ENCODE peak calls at places on chromosomes 1 and 21, in four cellular contexts. J is GM18507; X is stimulated activated CD8-positive, alpha-beta memory T cell treated with anti-CD3 and anti-CD28 coated beads, Interleukin-7, amount 100 ng/mL, for 1 hour; N is iris pigment epithelial cell. G is an unnamed sample.

GRCh38 chr1:11744287-11744686 is 8.4 kb downstream of the AGTRAP start:
- DNase-seq in J (no peak), X (no peak), N (no peak), G (no peak)

GRCh38 chr1:27831568-27832410 is 1.2 kb downstream of the PPP1R8 start:
- DNase-seq in J (no peak), X (no peak), N (peak), G (no peak)

GRCh38 chr1:93878501-93878888 is 511 bp downstream of the DNTTIP2 start:
- DNase-seq in J (peak), X (peak), N (peak), G (peak)

GRCh38 chr1:206693029-206693428 is 8.3 kb downstream of the MAPKAPK2 start:
- DNase-seq in J (no peak), X (no peak), N (peak), G (no peak)

GRCh38 chr1:19260211-19261138 is 8.9 kb downstream of the MRTO4 start:
- DNase-seq in J (no peak), X (no peak), N (peak), G (no peak)

GRCh38 chr1:56531624-56532358 is 47.6 kb downstream of the PLPP3 start:
- DNase-seq in J (no peak), X (no peak), N (no peak), G (no peak)

GRCh38 chr1:172136925-172137324 is 283.6 kb upstream of the C1orf105 start:
- DNase-seq in J (no peak), X (no peak), N (no peak), G (no peak)

GRCh38 chr1:49098866-49099265 is 322.2 kb upstream of the BEND5 start:
- DNase-seq in J (no peak), X (no peak), N (no peak), G (no peak)

GRCh38 chr21:31905444-31906400 is 32.9 kb downstream of the HUNK start:
- DNase-seq in J (no peak), X (no peak), N (no peak), G (no peak)

GRCh38 chr1:116918714-116919357 is 9.1 kb downstream of the PTGFRN start:
- DNase-seq in J (no peak), X (no peak), N (no peak), G (no peak)

GRCh38 chr1:186849824-186850223 is 21.1 kb downstream of the PLA2G4A start:
- DNase-seq in J (no peak), X (no peak), N (peak), G (no peak)

GRCh38 chr1:213163278-213163711 is 112.3 kb downstream of the RPS6KC1 start:
- DNase-seq in J (no peak), X (no peak), N (peak), G (no peak)

GRCh38 chr1:4485398-4485797 is 169.0 kb upstream of the AJAP1 start:
- DNase-seq in J (no peak), X (no peak), N (no peak), G (no peak)

GRCh38 chr1:36475341-36475740 is 7.4 kb downstream of the CSF3R start:
- DNase-seq in J (no peak), X (no peak), N (no peak), G (no peak)

GRCh38 chr1:44803312-44804095 is 3.3 kb downstream of the PLK3 start:
- DNase-seq in J (no peak), X (no peak), N (no peak), G (no peak)

GRCh38 chr1:210291786-210292275 is 36.9 kb upstream of the HHAT start:
- DNase-seq in J (no peak), X (no peak), N (peak), G (no peak)

GRCh38 chr1:62314951-62315350 is 4.3 kb downstream of the KANK4 start:
- DNase-seq in J (no peak), X (no peak), N (no peak), G (no peak)

GRCh38 chr1:162632234-162632666 is at the start of gene DDR2:
- DNase-seq in J (no peak), X (no peak), N (peak), G (no peak)

GRCh38 chr21:39209334-39209688 is 26.1 kb upstream of the PSMG1 start:
- DNase-seq in J (no peak), X (no peak), N (no peak), G (no peak)

GRCh38 chr1:212161231-212161781 is 123.9 kb upstream of the PPP2R5A start:
- DNase-seq in J (no peak), X (no peak), N (peak), G (no peak)

GRCh38 chr1:44776749-44777068 is 1.4 kb downstream of the RPS8 start:
- DNase-seq in J (no peak), X (no peak), N (no peak), G (no peak)

GRCh38 chr1:62230724-62231123 is 36.1 kb downstream of the L1TD1 start:
- DNase-seq in J (no peak), X (no peak), N (peak), G (no peak)

GRCh38 chr1:210293191-210293607 is 35.5 kb upstream of the HHAT start:
- DNase-seq in J (no peak), X (no peak), N (peak), G (no peak)

GRCh38 chr1:235741294-235741693 is 91.7 kb upstream of the GNG4 start:
- DNase-seq in J (no peak), X (no peak), N (peak), G (no peak)

GRCh38 chr1:152899027-152899426 is 9.3 kb upstream of the IVL start:
- DNase-seq in J (no peak), X (no peak), N (no peak), G (no peak)

GRCh38 chr21:14981246-14981645 is 83.6 kb downstream of the NRIP1 start:
- DNase-seq in J (no peak), X (no peak), N (no peak), G (no peak)

GRCh38 chr1:206896261-206896660 is 982 bp upstream of the IL24 start:
- DNase-seq in J (no peak), X (no peak), N (no peak), G (no peak)

GRCh38 chr21:36420571-36421339 is 35.6 kb downstream of the CHAF1B start:
- DNase-seq in J (no peak), X (no peak), N (no peak), G (no peak)

GRCh38 chr1:157034137-157034800 is 11.3 kb downstream of the ARHGEF11 start:
- DNase-seq in J (no peak), X (no peak), N (peak), G (no peak)

GRCh38 chr1:31413405-31414005 is 492 bp downstream of the SERINC2 start:
- DNase-seq in J (no peak), X (no peak), N (no peak), G (peak)

GRCh38 chr1:165595561-165595960 is 35.5 kb upstream of the MGST3 start:
- DNase-seq in J (no peak), X (no peak), N (peak), G (no peak)

G was measured in GM19239.